ENCODE peak calls at places on chromosomes 4 and X, in eight cellular contexts. U is coronary artery; N is prostate gland; W is NCI-H1092 treated with DMSO at 0.1 percent for 48 hours; I is activated naive CD4-positive, alpha-beta T cell treated with Interleukin-2 at 50 U/mL for 16 hours; O is endothelial cell; Y is C1 segment of cervical spinal cord; B is Kasumi-1. Z is an unnamed sample.

GRCh38 chrX:71224969-71225368 is 1.9 kb downstream of the GJB1 start:
- DNase-seq in U (no peak), N (no peak), W (no peak), I (no peak), O (no peak), Y (no peak), B (no peak), Z (no peak)

GRCh38 chr4:84582302-84582987 is 482 bp upstream of the CDS1 start:
- DNase-seq in U (peak), N (peak), W (peak), I (peak), O (peak), Y (peak), B (peak), Z (peak)

GRCh38 chrX:65985922-65986588 is 53.8 kb downstream of the VSIG4 start:
- DNase-seq in U (no peak), N (peak), W (peak), I (peak), O (peak), Y (no peak), B (peak), Z (peak)

GRCh38 chr4:173448557-173448918 is 49.6 kb upstream of the SCRG1 start:
- DNase-seq in U (no peak), N (no peak), W (peak), I (no peak), O (no peak), Y (no peak), B (no peak), Z (no peak)

GRCh38 chr4:2263701-2264321 is 1.9 kb upstream of the MXD4 start:
- DNase-seq in U (no peak), N (no peak), W (peak), I (no peak), O (no peak), Y (no peak), B (no peak), Z (no peak)

GRCh38 chr4:109166586-109166985 is 135.9 kb downstream of the COL25A1 start:
- DNase-seq in U (no peak), N (no peak), W (no peak), I (no peak), O (no peak), Y (no peak), B (no peak), Z (no peak)

GRCh38 chr4:174154455-174154854 is 129.0 kb downstream of the FBXO8 start:
- DNase-seq in U (no peak), N (no peak), W (peak), I (no peak), O (no peak), Y (no peak), B (no peak), Z (no peak)

GRCh38 chr4:2823301-2823670 is 20.4 kb upstream of the ADD1 start:
- DNase-seq in U (no peak), N (no peak), W (no peak), I (no peak), O (no peak), Y (no peak), B (no peak), Z (no peak)

GRCh38 chr4:154491731-154492249 is at the start of gene DCHS2:
- DNase-seq in U (no peak), N (no peak), W (no peak), I (no peak), O (peak), Y (no peak), B (peak), Z (peak)

GRCh38 chr4:182339246-182339645 is 96.0 kb downstream of the TENM3 start:
- DNase-seq in U (no peak), N (no peak), W (no peak), I (no peak), O (no peak), Y (no peak), B (no peak), Z (peak)

GRCh38 chrX:38326086-38326485 is 1.2 kb downstream of the RPGR start:
- DNase-seq in U (no peak), N (no peak), W (no peak), I (no peak), O (no peak), Y (no peak), B (no peak), Z (no peak)

GRCh38 chrX:42725196-42725595 is 52.8 kb downstream of the PPP1R2C start:
- DNase-seq in U (no peak), N (no peak), W (no peak), I (no peak), O (no peak), Y (no peak), B (no peak), Z (no peak)

GRCh38 chr4:78477276-78477675 is 74.3 kb upstream of the ANXA3 start:
- DNase-seq in U (no peak), N (no peak), W (no peak), I (no peak), O (no peak), Y (no peak), B (no peak), Z (no peak)

GRCh38 chr4:24471623-24472510 is 112.5 kb downstream of the DHX15 start:
- DNase-seq in U (no peak), N (peak), W (no peak), I (peak), O (peak), Y (peak), B (peak), Z (peak)

Z was measured in D341Med.